ENCODE peak calls at places on chromosomes 3 and 15, in seven cellular contexts. One of them, this sample, is unnamed.

GRCh38 chr3:184583345-184584000 is 21.9 kb downstream of the EPHB3 start:
- DNase-seq in heart left ventricle: peak
- DNase-seq in uterus: no peak
- DNase-seq in HL-60: no peak
- DNase-seq in fibroblast of lung: no peak
- DNase-seq in lung: no peak
- DNase-seq in esophagus muscularis mucosa: no peak
- DNase-seq in this sample: peak

GRCh38 chr3:67947808-67948508 is 293.5 kb upstream of the SUCLG2 start:
- DNase-seq in esophagus muscularis mucosa: no peak
- DNase-seq in HL-60: no peak
- DNase-seq in fibroblast of lung: no peak
- DNase-seq in uterus: no peak
- DNase-seq in lung: no peak
- DNase-seq in heart left ventricle: no peak
- DNase-seq in this sample: no peak

GRCh38 chr3:65732060-65732933 is 306.4 kb downstream of the MAGI1 start:
- DNase-seq in heart left ventricle: no peak
- DNase-seq in lung: no peak
- DNase-seq in esophagus muscularis mucosa: no peak
- DNase-seq in HL-60: no peak
- DNase-seq in fibroblast of lung: peak
- DNase-seq in uterus: peak
- DNase-seq in this sample: no peak

GRCh38 chr3:32104492-32104891 is 1.9 kb upstream of the GPD1L start:
- DNase-seq in HL-60: no peak
- DNase-seq in fibroblast of lung: peak
- DNase-seq in lung: no peak
- DNase-seq in esophagus muscularis mucosa: no peak
- DNase-seq in uterus: no peak
- DNase-seq in heart left ventricle: no peak
- DNase-seq in this sample: no peak

GRCh38 chr3:114294940-114295480 is 1.2 kb downstream of the TIGIT start:
- DNase-seq in uterus: no peak
- DNase-seq in esophagus muscularis mucosa: no peak
- DNase-seq in fibroblast of lung: no peak
- DNase-seq in heart left ventricle: no peak
- DNase-seq in lung: no peak
- DNase-seq in HL-60: no peak
- DNase-seq in this sample: no peak

GRCh38 chr3:72255191-72255590 is 470.2 kb upstream of the PROK2 start:
- DNase-seq in lung: peak
- DNase-seq in esophagus muscularis mucosa: no peak
- DNase-seq in fibroblast of lung: peak
- DNase-seq in heart left ventricle: peak
- DNase-seq in uterus: no peak
- DNase-seq in HL-60: no peak
- DNase-seq in this sample: peak

GRCh38 chr3:172329070-172329469 is 119.2 kb downstream of the GHSR start:
- DNase-seq in heart left ventricle: no peak
- DNase-seq in fibroblast of lung: no peak
- DNase-seq in esophagus muscularis mucosa: no peak
- DNase-seq in HL-60: no peak
- DNase-seq in lung: no peak
- DNase-seq in uterus: no peak
- DNase-seq in this sample: no peak

GRCh38 chr3:113643583-113643982 is 52.9 kb downstream of the USF3 start:
- DNase-seq in lung: no peak
- DNase-seq in fibroblast of lung: no peak
- DNase-seq in heart left ventricle: no peak
- DNase-seq in esophagus muscularis mucosa: no peak
- DNase-seq in uterus: no peak
- DNase-seq in HL-60: no peak
- DNase-seq in this sample: no peak

GRCh38 chr3:2661078-2661477 is 449.1 kb downstream of the IL5RA start:
- DNase-seq in uterus: no peak
- DNase-seq in esophagus muscularis mucosa: no peak
- DNase-seq in fibroblast of lung: peak
- DNase-seq in HL-60: no peak
- DNase-seq in lung: no peak
- DNase-seq in heart left ventricle: no peak
- DNase-seq in this sample: no peak

GRCh38 chr15:54298396-54298795 is 320.2 kb downstream of the UNC13C start:
- DNase-seq in HL-60: no peak
- DNase-seq in lung: no peak
- DNase-seq in fibroblast of lung: no peak
- DNase-seq in heart left ventricle: no peak
- DNase-seq in uterus: no peak
- DNase-seq in esophagus muscularis mucosa: no peak
- DNase-seq in this sample: no peak

GRCh38 chr3:111324645-111325044 is 217.4 kb upstream of the CD96 start:
- DNase-seq in esophagus muscularis mucosa: no peak
- DNase-seq in fibroblast of lung: no peak
- DNase-seq in HL-60: no peak
- DNase-seq in heart left ventricle: no peak
- DNase-seq in uterus: no peak
- DNase-seq in lung: no peak
- DNase-seq in this sample: no peak

GRCh38 chr3:72271215-72271614 is 486.3 kb upstream of the PROK2 start:
- DNase-seq in fibroblast of lung: peak
- DNase-seq in uterus: peak
- DNase-seq in HL-60: no peak
- DNase-seq in esophagus muscularis mucosa: no peak
- DNase-seq in heart left ventricle: peak
- DNase-seq in lung: no peak
- DNase-seq in this sample: no peak

GRCh38 chr3:113660901-113661300 is 35.5 kb downstream of the USF3 start:
- DNase-seq in HL-60: no peak
- DNase-seq in esophagus muscularis mucosa: no peak
- DNase-seq in heart left ventricle: peak
- DNase-seq in uterus: no peak
- DNase-seq in fibroblast of lung: peak
- DNase-seq in lung: no peak
- DNase-seq in this sample: no peak

GRCh38 chr3:168021737-168022450 is 73.8 kb downstream of the GOLIM4 start:
- DNase-seq in esophagus muscularis mucosa: no peak
- DNase-seq in lung: no peak
- DNase-seq in uterus: no peak
- DNase-seq in HL-60: no peak
- DNase-seq in heart left ventricle: no peak
- DNase-seq in fibroblast of lung: no peak
- DNase-seq in this sample: no peak

GRCh38 chr3:112046599-112046998 is 12.1 kb downstream of the TMPRSS7 start:
- DNase-seq in fibroblast of lung: no peak
- DNase-seq in HL-60: no peak
- DNase-seq in esophagus muscularis mucosa: no peak
- DNase-seq in heart left ventricle: no peak
- DNase-seq in uterus: no peak
- DNase-seq in lung: no peak
- DNase-seq in this sample: no peak

GRCh38 chr15:41490355-41490754 is 3.3 kb upstream of the ITPKA start:
- DNase-seq in fibroblast of lung: peak
- DNase-seq in lung: no peak
- DNase-seq in uterus: no peak
- DNase-seq in HL-60: peak
- DNase-seq in heart left ventricle: no peak
- DNase-seq in esophagus muscularis mucosa: no peak
- DNase-seq in this sample: no peak

GRCh38 chr3:119913021-119913420 is 131.1 kb downstream of the NR1I2 start:
- DNase-seq in esophagus muscularis mucosa: no peak
- DNase-seq in HL-60: no peak
- DNase-seq in heart left ventricle: no peak
- DNase-seq in fibroblast of lung: peak
- DNase-seq in lung: no peak
- DNase-seq in uterus: no peak
- DNase-seq in this sample: no peak

DNA sequence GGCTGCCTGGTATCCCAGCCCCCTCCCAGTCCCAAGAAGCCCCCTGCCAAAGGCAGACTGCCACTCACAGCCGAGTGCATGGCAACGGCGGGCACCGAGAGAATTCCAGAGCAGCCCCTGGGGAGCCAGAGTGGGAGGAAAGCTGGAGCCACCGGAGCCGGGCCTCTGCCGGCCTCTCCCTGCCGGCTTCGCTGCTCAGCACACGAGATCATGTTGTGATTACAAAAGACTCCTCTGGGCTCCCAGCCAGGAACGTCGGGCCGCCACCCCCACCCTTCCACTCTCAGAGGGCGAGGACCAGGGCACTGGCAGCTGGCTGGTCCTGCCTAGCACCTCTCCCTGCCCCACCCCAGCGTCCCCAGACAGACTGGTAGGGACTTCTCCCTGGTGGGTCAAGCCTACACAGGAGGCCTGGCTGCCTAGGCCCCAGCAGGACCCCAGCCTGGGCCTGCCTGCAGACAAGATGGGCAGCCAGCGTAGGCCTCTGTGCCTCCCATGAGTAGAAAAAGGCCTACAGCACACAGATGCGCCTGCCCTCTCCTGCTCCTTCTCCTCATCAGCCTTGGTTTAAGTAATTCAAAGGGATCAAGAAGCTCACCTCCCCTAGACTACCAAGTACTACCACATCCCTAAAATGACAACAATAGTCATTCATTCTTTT is at the start of gene CCDC9B:
- DNase-seq in esophagus muscularis mucosa: peak
- DNase-seq in heart left ventricle: peak
- DNase-seq in HL-60: no peak
- DNase-seq in uterus: peak
- DNase-seq in fibroblast of lung: peak
- DNase-seq in lung: peak
- DNase-seq in this sample: peak
- H3K4me3 ChIP-seq in esophagus muscularis mucosa: peak
- H3K4me3 ChIP-seq in heart left ventricle: peak
- H3K4me3 ChIP-seq in HL-60: no peak
- H3K4me3 ChIP-seq in uterus: peak
- H3K4me3 ChIP-seq in fibroblast of lung: peak
- H3K4me3 ChIP-seq in lung: peak
- H3K4me3 ChIP-seq in this sample: peak

DNA sequence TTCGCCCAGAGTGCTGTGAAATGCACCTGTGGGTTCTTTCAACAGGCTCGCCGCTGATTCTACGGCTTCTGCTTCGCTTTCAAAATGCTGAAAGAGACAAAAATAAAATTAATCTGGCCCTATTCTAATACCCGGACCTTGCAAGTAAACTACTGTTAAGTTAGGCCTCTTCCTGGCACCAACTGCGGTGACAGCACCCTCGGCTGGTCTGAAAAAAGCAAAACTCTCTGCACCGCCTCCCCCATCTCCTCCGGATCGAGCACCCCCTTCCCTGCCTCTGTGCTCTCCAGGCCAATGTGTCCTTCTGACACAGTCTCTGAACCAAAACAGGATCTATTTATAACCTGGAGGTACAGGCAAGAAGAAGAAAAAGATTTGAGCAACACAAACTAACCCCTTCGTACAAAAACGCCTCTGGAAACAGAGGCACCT is 1.1 kb downstream of the ATOSA start:
- DNase-seq in heart left ventricle: peak
- DNase-seq in uterus: peak
- DNase-seq in fibroblast of lung: peak
- DNase-seq in HL-60: no peak
- DNase-seq in lung: peak
- DNase-seq in esophagus muscularis mucosa: peak
- DNase-seq in this sample: peak
- H3K4me3 ChIP-seq in heart left ventricle: peak
- H3K4me3 ChIP-seq in uterus: peak
- H3K4me3 ChIP-seq in fibroblast of lung: peak
- H3K4me3 ChIP-seq in HL-60: peak
- H3K4me3 ChIP-seq in lung: peak
- H3K4me3 ChIP-seq in esophagus muscularis mucosa: peak
- H3K4me3 ChIP-seq in this sample: peak

GRCh38 chr15:75929799-75930565 is 26.3 kb downstream of the FBXO22 start:
- DNase-seq in heart left ventricle: no peak
- DNase-seq in lung: no peak
- DNase-seq in HL-60: no peak
- DNase-seq in uterus: no peak
- DNase-seq in fibroblast of lung: no peak
- DNase-seq in esophagus muscularis mucosa: no peak
- DNase-seq in this sample: no peak

GRCh38 chr15:75924576-75924975 is 20.9 kb downstream of the FBXO22 start:
- DNase-seq in heart left ventricle: no peak
- DNase-seq in esophagus muscularis mucosa: no peak
- DNase-seq in uterus: no peak
- DNase-seq in HL-60: no peak
- DNase-seq in lung: peak
- DNase-seq in fibroblast of lung: no peak
- DNase-seq in this sample: no peak

GRCh38 chr15:75928680-75929608 is 25.3 kb downstream of the FBXO22 start:
- DNase-seq in HL-60: no peak
- DNase-seq in lung: no peak
- DNase-seq in esophagus muscularis mucosa: no peak
- DNase-seq in fibroblast of lung: peak
- DNase-seq in heart left ventricle: no peak
- DNase-seq in uterus: no peak
- DNase-seq in this sample: no peak

GRCh38 chr15:75925440-75925839 is 21.8 kb downstream of the FBXO22 start:
- DNase-seq in uterus: no peak
- DNase-seq in fibroblast of lung: no peak
- DNase-seq in lung: no peak
- DNase-seq in esophagus muscularis mucosa: no peak
- DNase-seq in HL-60: no peak
- DNase-seq in heart left ventricle: no peak
- DNase-seq in this sample: no peak

DNA sequence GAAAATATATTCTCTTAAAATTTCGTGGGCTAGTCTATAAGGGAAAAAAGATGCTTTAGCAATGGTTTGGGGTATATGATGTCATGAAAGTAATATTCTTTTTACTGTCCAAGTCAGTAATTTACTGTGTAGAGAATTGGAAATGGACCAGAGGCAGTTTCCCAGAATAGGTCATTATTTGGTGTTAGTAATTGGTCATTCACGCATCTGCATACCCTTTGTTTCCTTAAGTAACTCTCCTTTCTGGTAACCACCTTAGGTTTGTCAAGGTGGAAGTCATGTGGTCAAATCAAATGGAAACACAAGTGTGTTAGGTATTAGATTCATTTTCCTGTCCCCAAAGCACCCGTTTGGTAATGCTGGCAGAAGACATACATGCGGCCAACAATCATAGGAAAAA is 23.9 kb downstream of the FBXO22 start:
- DNase-seq in esophagus muscularis mucosa: no peak
- DNase-seq in heart left ventricle: no peak
- DNase-seq in lung: no peak
- DNase-seq in HL-60: no peak
- DNase-seq in fibroblast of lung: no peak
- DNase-seq in uterus: no peak
- DNase-seq in this sample: no peak
- H3K4me3 ChIP-seq in esophagus muscularis mucosa: no peak
- H3K4me3 ChIP-seq in heart left ventricle: no peak
- H3K4me3 ChIP-seq in lung: no peak
- H3K4me3 ChIP-seq in HL-60: no peak
- H3K4me3 ChIP-seq in fibroblast of lung: no peak
- H3K4me3 ChIP-seq in uterus: no peak
- H3K4me3 ChIP-seq in this sample: no peak

GRCh38 chr3:189797103-189797850 is 166.1 kb downstream of the TP63 start:
- DNase-seq in heart left ventricle: no peak
- DNase-seq in HL-60: no peak
- DNase-seq in esophagus muscularis mucosa: no peak
- DNase-seq in uterus: no peak
- DNase-seq in fibroblast of lung: no peak
- DNase-seq in lung: no peak
- DNase-seq in this sample: no peak
- H3K4me3 ChIP-seq in heart left ventricle: no peak
- H3K4me3 ChIP-seq in HL-60: no peak
- H3K4me3 ChIP-seq in esophagus muscularis mucosa: no peak
- H3K4me3 ChIP-seq in uterus: no peak
- H3K4me3 ChIP-seq in fibroblast of lung: no peak
- H3K4me3 ChIP-seq in lung: no peak
- H3K4me3 ChIP-seq in this sample: no peak

GRCh38 chr15:78938608-78939488 is 6.0 kb downstream of the CTSH start:
- DNase-seq in HL-60: peak
- DNase-seq in uterus: no peak
- DNase-seq in fibroblast of lung: no peak
- DNase-seq in lung: no peak
- DNase-seq in esophagus muscularis mucosa: no peak
- DNase-seq in heart left ventricle: no peak
- DNase-seq in this sample: no peak
- H3K4me3 ChIP-seq in HL-60: peak
- H3K4me3 ChIP-seq in uterus: no peak
- H3K4me3 ChIP-seq in fibroblast of lung: no peak
- H3K4me3 ChIP-seq in lung: no peak
- H3K4me3 ChIP-seq in esophagus muscularis mucosa: no peak
- H3K4me3 ChIP-seq in heart left ventricle: no peak
- H3K4me3 ChIP-seq in this sample: no peak

This sample was measured in aorta.